ENCODE peak calls at places on chromosomes 1 and 21, in six cellular contexts. One of them, this sample, is unnamed.

GRCh38 chr1:172269644-172270043 is 150.8 kb upstream of the C1orf105 start:
- DNase-seq in heart left ventricle: no peak
- DNase-seq in HFFc6: peak; percentile 48
- DNase-seq in RWPE2: no peak
- DNase-seq in neural progenitor cell: no peak
- DNase-seq in dorsolateral prefrontal cortex: no peak
- DNase-seq in this sample: no peak

GRCh38 chr1:230112131-230112701 is 45.2 kb downstream of the GALNT2 start:
- DNase-seq in dorsolateral prefrontal cortex: no peak
- DNase-seq in HFFc6: no peak
- DNase-seq in heart left ventricle: no peak
- DNase-seq in neural progenitor cell: peak; percentile 88
- DNase-seq in RWPE2: no peak
- DNase-seq in this sample: no peak

GRCh38 chr1:205972081-205972480 is 28.8 kb upstream of the SLC26A9 start:
- DNase-seq in neural progenitor cell: no peak
- DNase-seq in heart left ventricle: no peak
- DNase-seq in HFFc6: no peak
- DNase-seq in RWPE2: peak; percentile 27
- DNase-seq in dorsolateral prefrontal cortex: no peak
- DNase-seq in this sample: no peak

GRCh38 chr1:234969630-234970370 is 158.8 kb downstream of the TOMM20 start:
- DNase-seq in neural progenitor cell: peak; percentile 90
- DNase-seq in RWPE2: no peak
- DNase-seq in HFFc6: peak; percentile 56
- DNase-seq in dorsolateral prefrontal cortex: peak; percentile 30
- DNase-seq in heart left ventricle: peak; percentile 80
- DNase-seq in this sample: no peak

GRCh38 chr1:3681898-3682806 is 29.8 kb downstream of the TP73 start:
- DNase-seq in RWPE2: no peak
- DNase-seq in dorsolateral prefrontal cortex: no peak
- DNase-seq in heart left ventricle: no peak
- DNase-seq in neural progenitor cell: no peak
- DNase-seq in HFFc6: no peak
- DNase-seq in this sample: no peak

GRCh38 chr1:13535227-13535626 is 21.4 kb upstream of the LRRC38 start:
- DNase-seq in RWPE2: no peak
- DNase-seq in dorsolateral prefrontal cortex: no peak
- DNase-seq in neural progenitor cell: no peak
- DNase-seq in HFFc6: no peak
- DNase-seq in heart left ventricle: peak; percentile 81
- DNase-seq in this sample: no peak

GRCh38 chr1:184664042-184664659 is 90.5 kb downstream of the EDEM3 start:
- DNase-seq in dorsolateral prefrontal cortex: peak; percentile 85
- DNase-seq in heart left ventricle: peak; percentile 81
- DNase-seq in HFFc6: peak; percentile 32
- DNase-seq in neural progenitor cell: peak; percentile 94
- DNase-seq in RWPE2: no peak
- DNase-seq in this sample: peak; percentile 48

GRCh38 chr1:18730321-18730720 is 99.7 kb downstream of the PAX7 start:
- DNase-seq in dorsolateral prefrontal cortex: no peak
- DNase-seq in HFFc6: no peak
- DNase-seq in RWPE2: no peak
- DNase-seq in neural progenitor cell: no peak
- DNase-seq in heart left ventricle: no peak
- DNase-seq in this sample: no peak

GRCh38 chr1:114502080-114502479 is 8.9 kb downstream of the TRIM33 start:
- DNase-seq in dorsolateral prefrontal cortex: no peak
- DNase-seq in HFFc6: no peak
- DNase-seq in neural progenitor cell: no peak
- DNase-seq in RWPE2: no peak
- DNase-seq in heart left ventricle: no peak
- DNase-seq in this sample: no peak

GRCh38 chr1:102498929-102499328 is 502.2 kb upstream of the OLFM3 start:
- DNase-seq in heart left ventricle: no peak
- DNase-seq in HFFc6: peak; percentile 3
- DNase-seq in dorsolateral prefrontal cortex: no peak
- DNase-seq in RWPE2: no peak
- DNase-seq in neural progenitor cell: no peak
- DNase-seq in this sample: no peak

GRCh38 chr1:15304708-15305326 is 57.8 kb downstream of the FHAD1 start:
- DNase-seq in RWPE2: no peak
- DNase-seq in heart left ventricle: no peak
- DNase-seq in neural progenitor cell: peak; percentile 85
- DNase-seq in HFFc6: peak; percentile 25
- DNase-seq in dorsolateral prefrontal cortex: peak; percentile 79
- DNase-seq in this sample: peak; percentile 56

GRCh38 chr21:44085491-44086321 is 21.5 kb upstream of the PWP2 start:
- DNase-seq in HFFc6: no peak
- DNase-seq in RWPE2: no peak
- DNase-seq in neural progenitor cell: no peak
- DNase-seq in heart left ventricle: no peak
- DNase-seq in dorsolateral prefrontal cortex: peak; percentile 79
- DNase-seq in this sample: peak; percentile 17

GRCh38 chr1:115090547-115090946 is 1.2 kb upstream of the TSPAN2 start:
- DNase-seq in neural progenitor cell: peak; percentile 17
- DNase-seq in HFFc6: no peak
- DNase-seq in dorsolateral prefrontal cortex: no peak
- DNase-seq in RWPE2: no peak
- DNase-seq in heart left ventricle: peak; percentile 77
- DNase-seq in this sample: no peak

GRCh38 chr1:195717651-195718050 is 890.6 kb downstream of the KCNT2 start:
- DNase-seq in neural progenitor cell: peak; percentile 21
- DNase-seq in heart left ventricle: no peak
- DNase-seq in RWPE2: no peak
- DNase-seq in HFFc6: peak; percentile 39
- DNase-seq in dorsolateral prefrontal cortex: no peak
- DNase-seq in this sample: no peak
- TF ChIP-seq CTCF in neural progenitor cell: peak; percentile 51
- TF ChIP-seq CTCF in heart left ventricle: no peak
- TF ChIP-seq CTCF in RWPE2: peak; percentile 81
- TF ChIP-seq CTCF in HFFc6: peak; percentile 86
- TF ChIP-seq CTCF in dorsolateral prefrontal cortex: peak; percentile 26
- TF ChIP-seq CTCF in this sample: no peak

GRCh38 chr1:41794031-41794430 is 124.7 kb downstream of the HIVEP3 start:
- DNase-seq in neural progenitor cell: no peak
- DNase-seq in HFFc6: no peak
- DNase-seq in RWPE2: no peak
- DNase-seq in heart left ventricle: no peak
- DNase-seq in dorsolateral prefrontal cortex: no peak
- DNase-seq in this sample: no peak

GRCh38 chr1:41799205-41799604 is 119.5 kb downstream of the HIVEP3 start:
- DNase-seq in dorsolateral prefrontal cortex: no peak
- DNase-seq in HFFc6: no peak
- DNase-seq in RWPE2: no peak
- DNase-seq in heart left ventricle: no peak
- DNase-seq in neural progenitor cell: no peak
- DNase-seq in this sample: no peak

GRCh38 chr1:41792485-41792770 is 126.3 kb downstream of the HIVEP3 start:
- DNase-seq in dorsolateral prefrontal cortex: no peak
- DNase-seq in neural progenitor cell: no peak
- DNase-seq in RWPE2: no peak
- DNase-seq in heart left ventricle: no peak
- DNase-seq in HFFc6: no peak
- DNase-seq in this sample: no peak

GRCh38 chr1:41791667-41792484 is 126.8 kb downstream of the HIVEP3 start:
- DNase-seq in RWPE2: no peak
- DNase-seq in heart left ventricle: no peak
- DNase-seq in dorsolateral prefrontal cortex: no peak
- DNase-seq in neural progenitor cell: no peak
- DNase-seq in HFFc6: no peak
- DNase-seq in this sample: no peak

DNA sequence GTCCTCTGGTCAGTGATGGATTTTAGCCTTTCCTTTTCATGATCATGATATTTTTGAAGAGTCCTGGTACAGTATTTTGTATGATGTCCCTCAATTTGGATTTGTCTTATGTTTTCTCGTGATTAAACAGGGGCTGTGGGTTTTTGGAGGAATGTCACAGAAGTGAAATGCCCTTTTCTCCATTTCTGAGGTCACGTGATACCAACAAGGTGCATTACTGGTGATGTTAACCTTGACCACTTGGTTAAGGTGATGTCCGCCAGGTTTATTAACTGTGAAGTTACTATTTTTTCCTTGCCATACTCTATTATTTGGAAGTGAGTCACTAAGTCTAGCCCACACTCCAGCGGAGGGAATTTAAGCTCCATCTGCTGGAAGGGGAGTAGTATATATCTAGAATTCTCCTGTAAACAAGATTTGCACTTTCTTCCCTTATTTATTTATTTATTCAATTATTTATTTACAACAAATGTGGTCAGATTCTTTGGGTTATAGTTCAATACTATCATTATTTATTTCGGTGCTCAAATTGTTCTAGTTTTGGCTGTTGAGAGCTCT is 123.4 kb downstream of the HIVEP3 start:
- DNase-seq in neural progenitor cell: no peak
- DNase-seq in dorsolateral prefrontal cortex: no peak
- DNase-seq in RWPE2: no peak
- DNase-seq in HFFc6: peak; percentile 63
- DNase-seq in heart left ventricle: no peak
- DNase-seq in this sample: no peak
- TF ChIP-seq CTCF in neural progenitor cell: peak; percentile 21
- TF ChIP-seq CTCF in dorsolateral prefrontal cortex: peak; percentile 55
- TF ChIP-seq CTCF in RWPE2: peak; percentile 67
- TF ChIP-seq CTCF in HFFc6: peak; percentile 81
- TF ChIP-seq CTCF in heart left ventricle: peak; percentile 17
- TF ChIP-seq CTCF in this sample: no peak

GRCh38 chr1:7580923-7581753 is 190.0 kb upstream of the VAMP3 start:
- DNase-seq in RWPE2: peak; percentile 34
- DNase-seq in heart left ventricle: peak; percentile 26
- DNase-seq in neural progenitor cell: no peak
- DNase-seq in dorsolateral prefrontal cortex: no peak
- DNase-seq in HFFc6: no peak
- DNase-seq in this sample: no peak

GRCh38 chr1:7579016-7579415 is 192.1 kb upstream of the VAMP3 start:
- DNase-seq in HFFc6: no peak
- DNase-seq in neural progenitor cell: no peak
- DNase-seq in RWPE2: peak; percentile 43
- DNase-seq in heart left ventricle: peak; percentile 13
- DNase-seq in dorsolateral prefrontal cortex: no peak
- DNase-seq in this sample: no peak

GRCh38 chr1:7579831-7580804 is 191.0 kb upstream of the VAMP3 start:
- DNase-seq in dorsolateral prefrontal cortex: no peak
- DNase-seq in heart left ventricle: peak; percentile 7
- DNase-seq in RWPE2: peak; percentile 27
- DNase-seq in neural progenitor cell: no peak
- DNase-seq in HFFc6: no peak
- DNase-seq in this sample: no peak

GRCh38 chr1:7576946-7577657 is 194.0 kb upstream of the VAMP3 start:
- DNase-seq in neural progenitor cell: peak; percentile 27
- DNase-seq in dorsolateral prefrontal cortex: no peak
- DNase-seq in HFFc6: no peak
- DNase-seq in heart left ventricle: peak; percentile 35
- DNase-seq in RWPE2: peak; percentile 29
- DNase-seq in this sample: no peak

DNA sequence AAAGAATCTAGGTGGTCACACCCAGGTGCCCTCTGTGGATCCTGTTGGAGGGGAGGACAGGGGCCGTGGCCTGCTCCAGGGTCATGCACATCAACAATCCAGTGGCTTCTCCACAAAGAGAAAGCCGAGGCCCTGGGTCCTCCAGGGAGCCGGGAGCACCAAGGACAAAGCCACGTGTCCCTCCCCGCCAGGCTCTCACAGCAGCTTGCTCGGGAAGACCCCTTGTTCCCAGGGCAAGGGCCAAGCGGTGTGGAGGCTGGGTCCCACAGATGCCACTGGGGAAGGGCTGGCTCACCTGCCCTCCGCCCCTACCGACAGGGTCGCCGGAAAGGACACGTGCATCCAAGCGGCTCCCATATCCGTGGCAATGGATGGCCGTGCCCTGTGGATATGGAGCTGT is 192.9 kb upstream of the VAMP3 start:
- DNase-seq in HFFc6: no peak
- DNase-seq in heart left ventricle: peak; percentile 21
- DNase-seq in dorsolateral prefrontal cortex: no peak
- DNase-seq in RWPE2: peak; percentile 33
- DNase-seq in neural progenitor cell: no peak
- DNase-seq in this sample: no peak
- TF ChIP-seq CTCF in HFFc6: no peak
- TF ChIP-seq CTCF in heart left ventricle: no peak
- TF ChIP-seq CTCF in dorsolateral prefrontal cortex: no peak
- TF ChIP-seq CTCF in RWPE2: no peak
- TF ChIP-seq CTCF in neural progenitor cell: no peak
- TF ChIP-seq CTCF in this sample: no peak

GRCh38 chr21:28770867-28771661 is 221.6 kb downstream of the LTN1 start:
- DNase-seq in dorsolateral prefrontal cortex: no peak
- DNase-seq in heart left ventricle: no peak
- DNase-seq in RWPE2: no peak
- DNase-seq in HFFc6: peak; percentile 18
- DNase-seq in neural progenitor cell: no peak
- DNase-seq in this sample: no peak
- TF ChIP-seq CTCF in dorsolateral prefrontal cortex: no peak
- TF ChIP-seq CTCF in heart left ventricle: no peak
- TF ChIP-seq CTCF in RWPE2: no peak
- TF ChIP-seq CTCF in HFFc6: no peak
- TF ChIP-seq CTCF in neural progenitor cell: no peak
- TF ChIP-seq CTCF in this sample: no peak

DNA sequence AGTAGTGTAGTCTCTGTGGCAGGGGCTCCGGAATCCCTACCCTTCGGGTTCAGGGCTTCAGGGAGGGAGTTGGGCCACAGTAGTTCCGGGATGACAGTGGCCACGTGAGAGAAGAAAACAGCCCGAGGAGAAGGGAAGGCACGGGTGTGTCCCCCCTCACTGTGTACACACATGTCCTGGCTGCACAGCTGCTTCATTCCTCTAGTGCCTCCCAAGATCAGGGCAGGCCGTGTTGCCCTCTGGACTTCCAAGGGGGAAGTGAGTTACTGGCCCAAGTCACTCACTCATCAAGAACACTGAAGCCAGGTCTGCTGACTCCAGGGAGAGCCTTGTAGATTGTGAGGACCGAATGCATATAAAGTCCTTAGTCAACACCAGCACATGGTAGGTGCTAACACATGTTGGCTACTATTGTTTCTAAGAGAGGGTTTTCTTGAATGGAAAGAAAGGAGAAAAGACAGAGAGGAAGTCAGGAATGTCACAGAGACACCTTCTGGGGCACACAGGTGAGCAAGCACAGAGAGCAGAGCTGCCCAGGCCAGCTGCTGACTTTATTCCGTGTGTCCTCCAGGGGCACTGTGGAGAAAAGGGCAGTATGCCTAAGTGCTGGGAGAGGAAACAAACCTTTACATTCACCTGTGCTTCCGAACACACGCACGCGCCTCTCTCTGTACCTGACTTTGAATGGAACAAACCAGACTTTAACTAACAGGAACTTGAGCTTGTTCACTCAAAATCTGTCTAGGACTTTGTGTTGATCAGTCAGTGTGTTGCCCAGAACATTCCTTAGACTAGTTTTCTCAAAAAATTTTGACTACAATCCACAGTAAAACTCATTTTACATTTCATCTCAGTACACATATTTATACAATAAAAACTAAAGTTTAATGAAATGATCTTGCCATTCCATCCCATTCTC is 40.0 kb downstream of the LHX4 start:
- DNase-seq in dorsolateral prefrontal cortex: no peak
- DNase-seq in neural progenitor cell: peak; percentile 39
- DNase-seq in HFFc6: no peak
- DNase-seq in RWPE2: no peak
- DNase-seq in heart left ventricle: no peak
- DNase-seq in this sample: no peak
- TF ChIP-seq CTCF in dorsolateral prefrontal cortex: no peak
- TF ChIP-seq CTCF in neural progenitor cell: peak; percentile 36
- TF ChIP-seq CTCF in HFFc6: peak; percentile 64
- TF ChIP-seq CTCF in RWPE2: peak; percentile 17
- TF ChIP-seq CTCF in heart left ventricle: no peak
- TF ChIP-seq CTCF in this sample: no peak

This sample was measured in natural killer cell.